ENCODE peak calls at places on chromosomes 3 and 15, in seven cellular contexts. G is naive thymus-derived CD4-positive, alpha-beta T cell; M is left ventricle myocardium inferior; Z is lung; A is OCI-LY7; N is transverse colon; D is PC-9. K is an unnamed sample. For H3K36me3, the result is how much of the 10 kb centered on the place peaks cover.

GRCh38 chr15:31758126-31758525 is 272.2 kb upstream of the CHRNA7 start:
- DNase-seq in D (no peak), N (peak), G (no peak), A (peak), Z (peak), M (peak), K (no peak)

GRCh38 chr3:188689101-188689574 is 482.6 kb upstream of the TPRG1 start:
- DNase-seq in D (no peak), N (no peak), Z (no peak), M (no peak), G (no peak), A (no peak), K (no peak)

GRCh38 chr3:115576325-115576724 is 47.0 kb upstream of the GAP43 start:
- DNase-seq in Z (no peak), N (no peak), A (no peak), D (no peak), M (no peak), G (no peak), K (no peak)

GRCh38 chr3:170961616-170962400 is 53.4 kb upstream of the EIF5A2 start:
- DNase-seq in A (peak), N (no peak), Z (no peak), G (no peak), M (no peak), D (peak), K (no peak)

GRCh38 chr15:90083419-90083818 is 18.8 kb downstream of the IDH2 start:
- DNase-seq in G (no peak), A (peak), N (no peak), Z (no peak), D (no peak), M (no peak), K (no peak)

GRCh38 chr15:51708013-51708412 is 26.7 kb downstream of the SCG3 start:
- DNase-seq in D (no peak), A (no peak), G (no peak), M (no peak), Z (no peak), N (no peak), K (no peak)

GRCh38 chr3:133042778-133043177 is 4.6 kb downstream of the TMEM108 start:
- DNase-seq in N (no peak), M (no peak), Z (no peak), A (no peak), D (no peak), G (no peak), K (no peak)

GRCh38 chr3:195805181-195805580 is 6.5 kb downstream of the MUC4 start:
- DNase-seq in D (no peak), Z (no peak), G (no peak), A (no peak), N (no peak), M (no peak), K (no peak)

GRCh38 chr15:96321422-96322391 is 8.8 kb upstream of the NR2F2 start:
- DNase-seq in M (no peak), D (no peak), N (no peak), Z (no peak), G (no peak), A (no peak), K (no peak)

GRCh38 chr3:64666171-64666581 is 21.6 kb downstream of the ADAMTS9 start:
- DNase-seq in D (peak), Z (no peak), A (no peak), N (no peak), G (no peak), M (no peak), K (no peak)

GRCh38 chr3:12810963-12811362 is 14.5 kb downstream of the CAND2 start:
- DNase-seq in A (no peak), G (no peak), Z (no peak), M (no peak), N (no peak), D (no peak), K (no peak)

GRCh38 chr15:62163847-62164499 is 1.1 kb downstream of the C2CD4B start:
- DNase-seq in G (no peak), A (no peak), N (peak), D (no peak), Z (no peak), M (peak), K (no peak)

GRCh38 chr3:138781012-138781470 is 53.7 kb downstream of the PIK3CB start:
- DNase-seq in D (no peak), G (peak), N (no peak), M (no peak), A (no peak), Z (no peak), K (no peak)

GRCh38 chr3:129449279-129450115 is 9.5 kb downstream of the IFT122 start:
- DNase-seq in A (no peak), G (no peak), Z (no peak), D (no peak), M (no peak), N (no peak), K (no peak)

GRCh38 chr15:74616020-74616939 is 644 bp downstream of the CLK3 start:
- DNase-seq in A (peak), G (peak), M (peak), Z (peak), D (peak), N (peak), K (peak)

GRCh38 chr3:43161684-43162512 is 56.0 kb upstream of the POMGNT2 start:
- DNase-seq in G (peak), D (no peak), Z (no peak), A (peak), N (no peak), M (no peak), K (no peak)

GRCh38 chr3:71389911-71390573 is 193.5 kb downstream of the FOXP1 start:
- DNase-seq in N (peak), M (peak), G (peak), A (peak), Z (peak), D (no peak), K (peak)

GRCh38 chr15:56735589-56735988 is 2.3 kb upstream of the ZNF280D start:
- DNase-seq in M (no peak), A (no peak), N (no peak), G (no peak), D (no peak), Z (no peak), K (no peak)

DNA sequence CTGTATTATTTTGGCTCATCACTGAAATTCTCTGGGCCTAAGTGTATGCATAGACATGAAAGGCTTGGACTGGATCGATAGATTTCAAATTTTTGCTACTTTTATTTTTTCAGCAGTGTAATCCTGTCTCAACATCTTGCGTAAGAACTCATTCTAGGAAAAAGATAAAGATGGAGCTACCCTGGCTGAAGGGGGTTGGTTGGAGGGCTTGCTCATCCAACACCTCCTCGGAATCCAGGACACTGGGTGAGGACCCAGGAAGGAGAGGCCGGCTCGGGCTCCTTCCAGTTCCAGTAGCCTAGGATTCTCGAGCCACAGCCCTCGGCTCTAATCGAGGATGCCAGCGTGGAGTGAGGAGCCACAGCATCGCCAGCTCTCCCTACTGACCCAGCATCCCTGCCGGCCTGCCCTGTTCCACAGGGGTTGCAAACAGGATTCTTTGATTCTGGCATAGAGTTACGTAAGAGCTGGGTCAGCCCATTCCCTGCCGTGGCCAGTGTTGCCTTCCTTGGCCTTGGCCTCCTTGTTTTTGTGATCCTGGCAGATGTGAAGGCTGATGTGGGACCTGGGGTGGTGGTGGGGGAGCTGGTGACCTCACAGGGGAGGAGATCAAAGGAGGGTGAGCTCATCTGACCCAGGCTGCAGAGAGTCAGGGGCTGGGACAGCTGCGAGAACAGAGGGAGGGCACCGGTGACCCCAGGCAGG is 149.5 kb downstream of the ALDH1A2 start:
- DNase-seq in G (no peak), A (no peak), N (no peak), Z (no peak), M (no peak), D (no peak), K (no peak)
- H3K27ac ChIP-seq in G (no peak), A (no peak), N (no peak), Z (no peak), M (no peak), D (no peak), K (no peak)

GRCh38 chr3:45968706-45969105 is 25.4 kb downstream of the CXCR6 start:
- DNase-seq in G (no peak), M (no peak), N (no peak), A (no peak), D (no peak), Z (no peak), K (no peak)

GRCh38 chr3:45969152-45969551 is 25.9 kb downstream of the CXCR6 start:
- DNase-seq in Z (no peak), A (no peak), N (no peak), M (no peak), D (no peak), G (no peak), K (no peak)

GRCh38 chr3:45968149-45968548 is 24.9 kb downstream of the CXCR6 start:
- DNase-seq in Z (no peak), D (no peak), N (no peak), G (no peak), M (no peak), A (no peak), K (no peak)

GRCh38 chr3:45967724-45968123 is 24.5 kb downstream of the CXCR6 start:
- DNase-seq in N (no peak), G (no peak), Z (no peak), A (no peak), D (no peak), M (no peak), K (peak)

GRCh38 chr3:45969953-45970352 is 25.7 kb downstream of the FYCO1 start:
- DNase-seq in D (no peak), Z (no peak), M (no peak), G (no peak), A (no peak), N (no peak), K (no peak)
- H3K36me3 ChIP-seq in D (under half), Z (half or more), M (half or more), G (under half), A (half or more), N (under half), K (under half)

DNA sequence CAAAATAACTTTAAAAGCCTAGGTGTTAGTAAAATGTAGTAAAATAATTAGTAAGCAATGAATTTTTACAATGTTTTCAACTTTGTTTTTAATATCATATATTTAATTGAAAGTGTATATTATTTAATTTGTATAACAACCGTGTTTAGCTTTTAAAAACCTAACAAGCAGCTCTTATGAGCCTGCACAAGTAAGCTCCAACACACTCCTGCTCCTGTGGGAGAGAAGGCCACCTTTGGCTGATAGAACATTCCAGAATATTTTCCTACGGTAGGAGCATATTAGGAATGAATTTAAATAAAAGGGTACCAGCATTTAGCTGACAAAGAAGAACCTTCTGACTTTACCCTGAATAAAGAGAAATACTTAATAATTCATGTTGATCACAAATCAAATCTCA is 40.3 kb upstream of the TM4SF1 start:
- DNase-seq in G (no peak), M (no peak), A (no peak), Z (no peak), D (no peak), N (no peak), K (no peak)
- H3K27ac ChIP-seq in G (no peak), M (no peak), A (no peak), Z (no peak), D (no peak), N (no peak), K (no peak)

DNA sequence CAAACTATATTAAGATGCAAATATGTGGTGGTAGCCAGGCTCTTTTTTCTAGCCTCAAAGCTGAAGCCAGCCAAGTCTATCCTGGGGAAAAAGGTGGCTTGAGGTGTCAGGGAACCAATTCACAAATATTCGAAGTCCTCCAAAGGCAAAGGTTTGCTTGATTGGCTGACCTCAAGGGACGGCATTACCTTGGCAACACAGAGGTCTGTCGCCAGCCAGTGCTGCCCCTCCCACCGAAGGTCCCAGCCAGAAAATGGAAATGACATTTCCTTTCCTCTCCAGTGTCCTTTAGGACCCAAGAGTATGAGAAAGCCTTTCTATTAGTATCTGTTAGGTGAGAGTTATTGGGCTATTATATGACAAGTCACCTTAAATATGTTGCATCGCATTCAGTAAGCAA is 96.0 kb upstream of the LIMD1 start:
- DNase-seq in Z (no peak), G (no peak), N (no peak), A (no peak), D (no peak), M (no peak), K (no peak)
- H3K36me3 ChIP-seq in Z (under half), G (under half), N (under half), A (half or more), D (under half), M (under half), K (under half)

DNA sequence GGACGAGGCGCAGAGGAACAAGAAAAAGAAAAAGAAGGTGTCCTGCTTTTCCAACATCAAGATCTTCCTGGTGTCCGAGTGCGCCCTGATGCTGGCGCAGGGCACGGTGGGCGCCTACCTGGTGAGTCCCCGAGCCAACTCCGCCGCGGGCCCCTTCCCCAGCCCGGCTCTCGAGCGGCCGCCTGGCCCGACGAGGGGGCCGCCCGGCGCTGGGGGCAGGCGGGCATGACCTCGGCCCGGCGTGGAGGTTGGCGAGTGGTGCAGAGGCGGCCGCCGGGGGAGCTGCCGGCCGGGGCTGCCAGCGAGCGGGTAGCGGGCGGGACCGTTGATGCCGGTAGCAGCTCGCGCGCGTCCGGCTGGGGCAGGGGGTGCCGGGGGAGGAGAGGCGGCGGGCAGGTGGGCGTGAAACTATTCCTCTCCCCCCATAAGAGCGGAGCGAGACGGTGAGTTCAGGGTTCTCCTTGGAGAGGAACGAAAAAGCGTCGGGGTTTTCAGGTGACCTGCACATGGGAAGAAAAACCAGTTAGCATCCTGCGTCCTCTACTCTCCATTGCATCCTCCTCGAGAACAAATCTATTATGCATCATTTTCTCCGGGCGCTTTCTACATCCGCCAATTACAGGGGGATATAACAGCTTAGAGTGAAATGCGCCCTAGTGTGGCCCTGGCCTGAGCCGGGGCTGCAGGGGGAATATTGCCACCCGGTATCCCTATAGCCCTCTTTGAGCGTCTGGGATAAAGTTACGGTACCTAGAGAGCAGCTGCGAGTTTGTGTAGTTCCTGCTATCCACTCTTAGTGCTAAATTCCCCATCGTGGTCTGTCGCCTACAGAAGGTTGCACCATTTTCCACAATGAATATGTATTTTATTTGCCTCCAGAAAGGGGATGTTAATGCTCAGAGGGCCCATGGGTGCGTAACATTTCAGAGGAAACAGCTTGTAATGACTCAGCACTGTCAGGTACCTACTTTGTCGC is 748 bp downstream of the SLCO3A1 start:
- DNase-seq in A (peak), M (peak), G (peak), N (peak), Z (peak), D (peak), K (no peak)
- H3K27ac ChIP-seq in A (peak), M (peak), G (peak), N (peak), Z (peak), D (peak), K (peak)

GRCh38 chr3:113002676-113003075 is 11.9 kb downstream of the GTPBP8 start:
- DNase-seq in N (no peak), M (no peak), A (peak), D (no peak), Z (no peak), G (peak), K (no peak)

GRCh38 chr3:113013593-113013992 is 22.8 kb downstream of the GTPBP8 start:
- DNase-seq in D (no peak), Z (no peak), N (no peak), G (no peak), A (no peak), M (no peak), K (no peak)

GRCh38 chr3:113005622-113006021 is 14.8 kb downstream of the GTPBP8 start:
- DNase-seq in A (no peak), G (peak), M (no peak), Z (no peak), N (no peak), D (no peak), K (no peak)

GRCh38 chr3:113006350-113007056 is 15.7 kb downstream of the GTPBP8 start:
- DNase-seq in G (peak), Z (no peak), M (no peak), A (no peak), D (no peak), N (no peak), K (no peak)

GRCh38 chr3:113008117-113008516 is 17.3 kb downstream of the GTPBP8 start:
- DNase-seq in Z (no peak), A (no peak), M (no peak), N (no peak), D (no peak), G (no peak), K (no peak)
- H3K36me3 ChIP-seq in Z (under half), A (half or more), M (half or more), N (under half), D (under half), G (under half), K (under half)